ENCODE peak calls at places on chromosomes 13 and 19, in four cellular contexts. One of them, this sample, is unnamed. For H3K27me3, the result is how much of the 10 kb centered on the place peaks cover.

GRCh38 chr13:51921790-51922740 is 60.3 kb downstream of the CCDC70 start:
- DNase-seq in K562: peak
- DNase-seq in GM23338: no peak
- DNase-seq in Panc1: no peak
- DNase-seq in this sample: no peak

GRCh38 chr13:71842003-71842402 is 25.0 kb downstream of the DACH1 start:
- DNase-seq in Panc1: no peak
- DNase-seq in GM23338: no peak
- DNase-seq in K562: no peak
- DNase-seq in this sample: no peak

GRCh38 chr13:110312669-110313031 is 5.6 kb downstream of the COL4A2 start:
- DNase-seq in GM23338: no peak
- DNase-seq in Panc1: no peak
- DNase-seq in K562: no peak
- DNase-seq in this sample: no peak

GRCh38 chr13:29304148-29304547 is 291.3 kb downstream of the SLC7A1 start:
- DNase-seq in K562: no peak
- DNase-seq in Panc1: no peak
- DNase-seq in GM23338: no peak
- DNase-seq in this sample: no peak

GRCh38 chr13:34357435-34358232 is 539.7 kb downstream of the RFC3 start:
- DNase-seq in K562: no peak
- DNase-seq in GM23338: peak
- DNase-seq in Panc1: peak
- DNase-seq in this sample: no peak

GRCh38 chr19:45075215-45076028 is 856 bp downstream of the ZNF296 start:
- DNase-seq in GM23338: peak
- DNase-seq in Panc1: no peak
- DNase-seq in K562: peak
- DNase-seq in this sample: peak

GRCh38 chr19:13795595-13796300 is 505 bp downstream of the ZSWIM4 start:
- DNase-seq in K562: no peak
- DNase-seq in Panc1: no peak
- DNase-seq in GM23338: peak
- DNase-seq in this sample: no peak

GRCh38 chr19:12944064-12944674 is 1.5 kb upstream of the RAD23A start:
- DNase-seq in Panc1: no peak
- DNase-seq in K562: no peak
- DNase-seq in GM23338: no peak
- DNase-seq in this sample: no peak

GRCh38 chr13:28744091-28744536 is 25.3 kb upstream of the SLC46A3 start:
- DNase-seq in Panc1: no peak
- DNase-seq in GM23338: peak
- DNase-seq in K562: peak
- DNase-seq in this sample: no peak

GRCh38 chr13:23796546-23796945 is 92.7 kb downstream of the MIPEP start:
- DNase-seq in Panc1: no peak
- DNase-seq in GM23338: no peak
- DNase-seq in K562: no peak
- DNase-seq in this sample: no peak

GRCh38 chr13:56869671-56870070 is 271.0 kb upstream of the PRR20A start:
- DNase-seq in GM23338: no peak
- DNase-seq in K562: no peak
- DNase-seq in Panc1: no peak
- DNase-seq in this sample: no peak

GRCh38 chr13:91764527-91764926 is 366.1 kb downstream of the GPC5 start:
- DNase-seq in K562: no peak
- DNase-seq in GM23338: no peak
- DNase-seq in Panc1: no peak
- DNase-seq in this sample: no peak

GRCh38 chr19:35309481-35310279 is 17.7 kb downstream of the MAG start:
- DNase-seq in K562: peak
- DNase-seq in GM23338: no peak
- DNase-seq in Panc1: no peak
- DNase-seq in this sample: no peak

GRCh38 chr13:83613524-83613923 is 268.8 kb downstream of the SLITRK1 start:
- DNase-seq in K562: no peak
- DNase-seq in Panc1: no peak
- DNase-seq in GM23338: no peak
- DNase-seq in this sample: no peak

GRCh38 chr19:29872224-29872731 is 60.5 kb downstream of the CCNE1 start:
- DNase-seq in Panc1: no peak
- DNase-seq in GM23338: peak
- DNase-seq in K562: peak
- DNase-seq in this sample: no peak

GRCh38 chr13:24741016-24741662 is 22.8 kb upstream of the RNF17 start:
- DNase-seq in K562: peak
- DNase-seq in GM23338: peak
- DNase-seq in Panc1: no peak
- DNase-seq in this sample: no peak

GRCh38 chr13:45781553-45782326 is 69.8 kb downstream of the SIAH3 start:
- DNase-seq in Panc1: no peak
- DNase-seq in GM23338: no peak
- DNase-seq in K562: no peak
- DNase-seq in this sample: peak

GRCh38 chr19:20422616-20423205 is 142.9 kb downstream of the ZNF737 start:
- DNase-seq in Panc1: no peak
- DNase-seq in GM23338: no peak
- DNase-seq in K562: no peak
- DNase-seq in this sample: no peak

GRCh38 chr13:72186730-72187422 is 319.9 kb upstream of the DACH1 start:
- DNase-seq in Panc1: no peak
- DNase-seq in GM23338: no peak
- DNase-seq in K562: no peak
- DNase-seq in this sample: no peak

GRCh38 chr19:54692294-54692615 is 29.5 kb downstream of the LILRB4 start:
- DNase-seq in K562: no peak
- DNase-seq in GM23338: no peak
- DNase-seq in Panc1: no peak
- DNase-seq in this sample: no peak

GRCh38 chr13:100625447-100625846 is 36.9 kb upstream of the GGACT start:
- DNase-seq in GM23338: peak
- DNase-seq in K562: no peak
- DNase-seq in Panc1: no peak
- DNase-seq in this sample: no peak

GRCh38 chr19:42140125-42140754 is 8.0 kb upstream of the POU2F2 start:
- DNase-seq in Panc1: no peak
- DNase-seq in GM23338: peak
- DNase-seq in K562: peak
- DNase-seq in this sample: peak

GRCh38 chr19:52648336-52648990 is 10.3 kb upstream of the ZNF83 start:
- DNase-seq in K562: no peak
- DNase-seq in Panc1: no peak
- DNase-seq in GM23338: no peak
- DNase-seq in this sample: no peak

GRCh38 chr13:110442946-110443632 is 118.4 kb downstream of the RAB20 start:
- DNase-seq in GM23338: no peak
- DNase-seq in K562: no peak
- DNase-seq in Panc1: no peak
- DNase-seq in this sample: no peak

GRCh38 chr13:26508885-26509284 is 48.6 kb upstream of the WASF3 start:
- DNase-seq in Panc1: no peak
- DNase-seq in GM23338: no peak
- DNase-seq in K562: no peak
- DNase-seq in this sample: no peak

GRCh38 chr19:41234512-41235208 is 15.6 kb downstream of the AXL start:
- DNase-seq in K562: no peak
- DNase-seq in Panc1: no peak
- DNase-seq in GM23338: no peak
- DNase-seq in this sample: no peak

GRCh38 chr13:72151241-72151640 is 284.2 kb upstream of the DACH1 start:
- DNase-seq in Panc1: no peak
- DNase-seq in K562: no peak
- DNase-seq in GM23338: no peak
- DNase-seq in this sample: no peak

GRCh38 chr13:91946498-91947070 is 548.2 kb downstream of the GPC5 start:
- DNase-seq in K562: peak
- DNase-seq in GM23338: peak
- DNase-seq in Panc1: peak
- DNase-seq in this sample: no peak

GRCh38 chr19:28980236-28980868 is 232.6 kb downstream of the UQCRFS1 start:
- DNase-seq in Panc1: no peak
- DNase-seq in K562: no peak
- DNase-seq in GM23338: peak
- DNase-seq in this sample: no peak

GRCh38 chr13:29369060-29369743 is 226.3 kb downstream of the SLC7A1 start:
- DNase-seq in K562: peak
- DNase-seq in GM23338: peak
- DNase-seq in Panc1: no peak
- DNase-seq in this sample: peak

GRCh38 chr19:10815969-10816635 is 19.9 kb downstream of the TMED1 start:
- DNase-seq in K562: no peak
- DNase-seq in GM23338: peak
- DNase-seq in Panc1: no peak
- DNase-seq in this sample: no peak

GRCh38 chr13:43431279-43431678 is 355.5 kb downstream of the ENOX1 start:
- DNase-seq in Panc1: no peak
- DNase-seq in GM23338: peak
- DNase-seq in K562: no peak
- DNase-seq in this sample: no peak

GRCh38 chr19:57241181-57241580 is 749 bp downstream of the ZNF805 start:
- DNase-seq in Panc1: no peak
- DNase-seq in GM23338: peak
- DNase-seq in K562: peak
- DNase-seq in this sample: peak

GRCh38 chr13:98033277-98034247 is 80.1 kb downstream of the IPO5 start:
- DNase-seq in Panc1: no peak
- DNase-seq in GM23338: peak
- DNase-seq in K562: peak
- DNase-seq in this sample: no peak
- TF ChIP-seq REST in Panc1: no peak
- TF ChIP-seq REST in GM23338: no peak
- TF ChIP-seq REST in K562: no peak
- TF ChIP-seq REST in this sample: no peak

DNA sequence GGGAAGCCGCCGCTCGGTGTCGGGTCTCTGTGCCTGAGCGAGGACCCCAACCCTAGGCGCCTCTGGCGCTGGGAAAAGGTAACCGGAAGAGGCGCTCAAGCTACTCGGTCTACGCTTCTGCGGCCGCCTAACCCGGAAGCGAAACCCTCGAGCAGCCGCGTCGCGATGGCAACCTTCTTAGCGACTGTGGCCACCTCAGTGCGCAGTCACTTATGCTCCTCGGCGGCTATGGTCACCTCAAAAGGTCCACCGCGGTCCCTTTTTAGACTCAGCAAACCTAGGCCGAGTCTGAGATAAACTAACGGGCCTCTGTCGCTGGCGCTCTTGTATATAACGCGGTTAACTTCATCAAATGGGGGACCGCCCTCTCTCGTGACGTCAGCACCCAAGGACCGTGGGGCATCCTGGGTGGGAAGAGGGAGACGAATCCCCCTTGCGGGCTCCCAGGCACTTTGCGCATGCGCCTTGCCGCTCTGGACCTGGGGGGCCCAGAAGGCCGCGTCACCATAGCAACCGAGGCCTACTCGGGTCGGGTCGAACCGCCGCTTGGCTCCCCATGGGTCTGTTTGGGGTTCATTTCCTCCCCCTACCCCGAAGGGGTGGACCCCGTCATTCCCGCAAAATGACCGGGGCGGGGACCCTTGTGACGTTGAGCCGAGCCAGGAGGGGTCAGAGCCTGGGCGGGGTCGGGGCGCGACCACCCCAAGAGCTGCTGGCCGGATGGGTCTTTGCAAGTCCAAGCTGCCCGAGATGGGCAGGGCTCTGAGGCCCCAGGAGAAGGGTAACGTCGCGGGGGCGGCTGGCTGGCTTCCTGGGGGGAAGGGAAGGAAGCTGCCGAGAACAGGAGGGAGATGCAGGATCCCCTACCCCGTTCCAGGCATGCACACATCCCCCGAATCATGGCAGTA is at the start of gene GTF2F1:
- DNase-seq in K562: peak
- DNase-seq in Panc1: peak
- DNase-seq in GM23338: peak
- DNase-seq in this sample: peak
- TF ChIP-seq CTCF in K562: peak
- TF ChIP-seq CTCF in Panc1: no peak
- TF ChIP-seq CTCF in GM23338: no peak
- TF ChIP-seq CTCF in this sample: no peak

GRCh38 chr19:50317115-50317514 is 12.1 kb downstream of the KCNC3 start:
- DNase-seq in Panc1: no peak
- DNase-seq in K562: no peak
- DNase-seq in GM23338: no peak
- DNase-seq in this sample: no peak

GRCh38 chr19:50313812-50314536 is 15.2 kb downstream of the KCNC3 start:
- DNase-seq in GM23338: peak
- DNase-seq in K562: no peak
- DNase-seq in Panc1: no peak
- DNase-seq in this sample: no peak

GRCh38 chr19:50315773-50316448 is 13.3 kb downstream of the KCNC3 start:
- DNase-seq in GM23338: peak
- DNase-seq in K562: peak
- DNase-seq in Panc1: no peak
- DNase-seq in this sample: no peak

GRCh38 chr19:50312967-50313811 is 16.0 kb downstream of the KCNC3 start:
- DNase-seq in GM23338: peak
- DNase-seq in Panc1: no peak
- DNase-seq in K562: no peak
- DNase-seq in this sample: no peak

GRCh38 chr19:50314724-50315700 is 14.2 kb downstream of the KCNC3 start:
- DNase-seq in Panc1: no peak
- DNase-seq in GM23338: peak
- DNase-seq in K562: no peak
- DNase-seq in this sample: no peak
- H3K27me3 ChIP-seq in Panc1: under half
- H3K27me3 ChIP-seq in GM23338: under half
- H3K27me3 ChIP-seq in K562: under half
- H3K27me3 ChIP-seq in this sample: under half

GRCh38 chr19:48713864-48714755 is 5.4 kb downstream of the MAMSTR start:
- DNase-seq in GM23338: peak
- DNase-seq in Panc1: peak
- DNase-seq in K562: peak
- DNase-seq in this sample: peak
- TF ChIP-seq REST in GM23338: no peak
- TF ChIP-seq REST in Panc1: no peak
- TF ChIP-seq REST in K562: no peak
- TF ChIP-seq REST in this sample: no peak

GRCh38 chr13:96816261-96816660 is 178.0 kb downstream of the OXGR1 start:
- DNase-seq in GM23338: no peak
- DNase-seq in Panc1: no peak
- DNase-seq in K562: no peak
- DNase-seq in this sample: no peak
- TF ChIP-seq CTCF in GM23338: no peak
- TF ChIP-seq CTCF in Panc1: no peak
- TF ChIP-seq CTCF in K562: no peak
- TF ChIP-seq CTCF in this sample: no peak

This sample was measured in HL-60.